ENCODE peak calls at places on chromosomes 4 and X, in ten cellular contexts. A is keratinocyte; T is Peyer's patch; K is pancreas; Y is CD4-positive, CD25-positive, alpha-beta regulatory T cell; J is heart left ventricle; L is endodermal cell; Q is PC-9; S is MG63; H is heart right ventricle. B is an unnamed sample. For H3K9me3, the result is how much of the 10 kb centered on the place peaks cover.

GRCh38 chr4:8849266-8850073 is 22.2 kb downstream of the HMX1 start:
- DNase-seq in A (no peak), T (peak), K (no peak), Y (no peak), J (peak), L (peak), Q (no peak), S (no peak), H (no peak), B (peak)

GRCh38 chr4:30802622-30803323 is 82.6 kb downstream of the PCDH7 start:
- DNase-seq in A (peak), T (no peak), K (no peak), Y (no peak), J (peak), L (no peak), Q (no peak), S (peak), H (no peak), B (no peak)

GRCh38 chrX:71291381-71291780 is 7.9 kb downstream of the NONO start:
- DNase-seq in A (no peak), T (no peak), K (no peak), Y (no peak), J (no peak), L (no peak), Q (no peak), S (no peak), H (no peak), B (no peak)

GRCh38 chr4:108636246-108636645 is 14.2 kb upstream of the OSTC start:
- DNase-seq in A (no peak), T (no peak), K (no peak), Y (no peak), J (no peak), L (no peak), Q (no peak), S (no peak), H (no peak), B (no peak)

GRCh38 chr4:184409911-184410692 is 64.2 kb downstream of the IRF2 start:
- DNase-seq in A (no peak), T (no peak), K (no peak), Y (no peak), J (no peak), L (no peak), Q (no peak), S (no peak), H (no peak), B (no peak)

GRCh38 chr4:79249879-79250503 is 75.9 kb downstream of the NAA11 start:
- DNase-seq in A (no peak), T (no peak), K (no peak), Y (no peak), J (no peak), L (no peak), Q (no peak), S (no peak), H (no peak), B (no peak)

GRCh38 chr4:24121395-24122175 is 231.7 kb upstream of the PPARGC1A start:
- DNase-seq in A (no peak), T (no peak), K (no peak), Y (no peak), J (no peak), L (peak), Q (no peak), S (no peak), H (no peak), B (no peak)

GRCh38 chrX:47283015-47283771 is 50.4 kb downstream of the USP11 start:
- DNase-seq in A (no peak), T (no peak), K (no peak), Y (no peak), J (peak), L (no peak), Q (no peak), S (peak), H (peak), B (peak)

GRCh38 chrX:108285361-108285760 is 152.9 kb downstream of the COL4A6 start:
- DNase-seq in A (no peak), T (no peak), K (no peak), Y (no peak), J (no peak), L (no peak), Q (no peak), S (no peak), H (no peak), B (no peak)

GRCh38 chr4:185068837-185069236 is 50.5 kb downstream of the HELT start:
- DNase-seq in A (no peak), T (no peak), K (no peak), Y (no peak), J (no peak), L (peak), Q (no peak), S (no peak), H (no peak), B (no peak)

GRCh38 chrX:53435997-53436396 is 1.8 kb upstream of the HSD17B10 start:
- DNase-seq in A (no peak), T (peak), K (peak), Y (peak), J (peak), L (peak), Q (peak), S (peak), H (peak), B (no peak)

GRCh38 chr4:42123071-42123644 is 29.3 kb downstream of the BEND4 start:
- DNase-seq in A (no peak), T (no peak), K (no peak), Y (no peak), J (no peak), L (no peak), Q (no peak), S (no peak), H (no peak), B (no peak)

GRCh38 chr4:8770518-8771257 is 101.0 kb downstream of the HMX1 start:
- DNase-seq in A (no peak), T (peak), K (no peak), Y (no peak), J (no peak), L (peak), Q (no peak), S (no peak), H (no peak), B (no peak)

GRCh38 chr4:74258949-74259348 is 49.3 kb upstream of the EPGN start:
- DNase-seq in A (no peak), T (no peak), K (peak), Y (no peak), J (peak), L (no peak), Q (no peak), S (peak), H (peak), B (no peak)

GRCh38 chr4:153564630-153565525 is 98.7 kb downstream of the TMEM131L start:
- DNase-seq in A (no peak), T (no peak), K (peak), Y (no peak), J (peak), L (no peak), Q (no peak), S (peak), H (no peak), B (no peak)

GRCh38 chr4:133476064-133476463 is 327.0 kb downstream of the PCDH10 start:
- DNase-seq in A (no peak), T (no peak), K (no peak), Y (no peak), J (no peak), L (no peak), Q (no peak), S (no peak), H (no peak), B (no peak)

GRCh38 chrX:82081027-82081426 is 879.1 kb downstream of the SH3BGRL start:
- DNase-seq in A (no peak), T (no peak), K (no peak), Y (no peak), J (no peak), L (peak), Q (no peak), S (no peak), H (no peak), B (no peak)

GRCh38 chr4:99180367-99181169 is 36.5 kb upstream of the ADH4 start:
- DNase-seq in A (peak), T (no peak), K (no peak), Y (no peak), J (no peak), L (no peak), Q (no peak), S (peak), H (no peak), B (no peak)

GRCh38 chr4:140153419-140153743 is 603 bp downstream of the MAML3 start:
- DNase-seq in A (no peak), T (no peak), K (no peak), Y (no peak), J (no peak), L (no peak), Q (no peak), S (no peak), H (no peak), B (no peak)

GRCh38 chr4:183411291-183411861 is 33.1 kb upstream of the CDKN2AIP start:
- DNase-seq in A (no peak), T (no peak), K (no peak), Y (no peak), J (no peak), L (no peak), Q (no peak), S (no peak), H (no peak), B (no peak)

GRCh38 chr4:74267998-74268606 is 40.2 kb upstream of the EPGN start:
- DNase-seq in A (peak), T (no peak), K (no peak), Y (no peak), J (no peak), L (no peak), Q (no peak), S (no peak), H (no peak), B (no peak)

GRCh38 chr4:84796388-84796787 is 170.1 kb downstream of the WDFY3 start:
- DNase-seq in A (no peak), T (no peak), K (no peak), Y (no peak), J (no peak), L (no peak), Q (no peak), S (no peak), H (no peak), B (no peak)

GRCh38 chr4:184424993-184425758 is 49.2 kb downstream of the IRF2 start:
- DNase-seq in A (no peak), T (no peak), K (no peak), Y (no peak), J (peak), L (no peak), Q (no peak), S (no peak), H (no peak), B (no peak)

GRCh38 chr4:57136281-57136680 is 26.1 kb upstream of the IGFBP7 start:
- DNase-seq in A (no peak), T (no peak), K (no peak), Y (no peak), J (no peak), L (no peak), Q (no peak), S (no peak), H (no peak), B (no peak)

GRCh38 chrX:22748093-22748999 is 251.4 kb upstream of the DDX53 start:
- DNase-seq in A (no peak), T (no peak), K (peak), Y (peak), J (peak), L (peak), Q (peak), S (peak), H (peak), B (peak)

GRCh38 chr4:72418458-72418857 is 150.6 kb downstream of the ADAMTS3 start:
- DNase-seq in A (no peak), T (no peak), K (no peak), Y (no peak), J (peak), L (no peak), Q (no peak), S (peak), H (peak), B (peak)

GRCh38 chr4:43337707-43338106 is 445.2 kb downstream of the GRXCR1 start:
- DNase-seq in A (no peak), T (no peak), K (no peak), Y (no peak), J (no peak), L (no peak), Q (no peak), S (no peak), H (no peak), B (no peak)

GRCh38 chr4:24533364-24533763 is 51.0 kb downstream of the DHX15 start:
- DNase-seq in A (no peak), T (no peak), K (no peak), Y (no peak), J (no peak), L (no peak), Q (no peak), S (no peak), H (no peak), B (no peak)

GRCh38 chrX:40539214-40540142 is 41.3 kb upstream of the ATP6AP2 start:
- DNase-seq in A (no peak), T (no peak), K (no peak), Y (peak), J (peak), L (peak), Q (no peak), S (peak), H (peak), B (peak)

GRCh38 chrX:111181883-111182400 is 86.0 kb downstream of the PAK3 start:
- DNase-seq in A (no peak), T (no peak), K (no peak), Y (no peak), J (no peak), L (no peak), Q (no peak), S (no peak), H (no peak), B (no peak)

GRCh38 chr4:86554641-86555040 is 39.5 kb upstream of the PTPN13 start:
- DNase-seq in A (no peak), T (no peak), K (no peak), Y (no peak), J (no peak), L (no peak), Q (no peak), S (no peak), H (no peak), B (no peak)

GRCh38 chr4:22235798-22236197 is 280.1 kb downstream of the ADGRA3 start:
- DNase-seq in A (no peak), T (no peak), K (no peak), Y (no peak), J (peak), L (no peak), Q (no peak), S (no peak), H (peak), B (no peak)

GRCh38 chr4:54066088-54066415 is 1.6 kb upstream of the CHIC2 start:
- DNase-seq in A (no peak), T (no peak), K (no peak), Y (no peak), J (no peak), L (no peak), Q (no peak), S (no peak), H (no peak), B (no peak)

GRCh38 chr4:54063737-54064316 is 578 bp downstream of the CHIC2 start:
- DNase-seq in A (no peak), T (peak), K (peak), Y (peak), J (peak), L (peak), Q (no peak), S (peak), H (peak), B (peak)

GRCh38 chr4:54066718-54067129 is 2.3 kb upstream of the CHIC2 start:
- DNase-seq in A (no peak), T (no peak), K (no peak), Y (no peak), J (peak), L (no peak), Q (no peak), S (peak), H (no peak), B (no peak)

GRCh38 chr4:54064317-54065275 is at the start of gene CHIC2:
- DNase-seq in A (no peak), T (peak), K (peak), Y (peak), J (peak), L (peak), Q (peak), S (peak), H (peak), B (peak)

GRCh38 chr4:54065282-54066087 is 1.1 kb upstream of the CHIC2 start:
- DNase-seq in A (no peak), T (no peak), K (no peak), Y (no peak), J (peak), L (no peak), Q (no peak), S (peak), H (no peak), B (no peak)
- H3K4me3 ChIP-seq in A (no peak), T (peak), K (peak), Y (peak), J (peak), L (peak), Q (peak), S (peak), H (no peak), B (no peak)

DNA sequence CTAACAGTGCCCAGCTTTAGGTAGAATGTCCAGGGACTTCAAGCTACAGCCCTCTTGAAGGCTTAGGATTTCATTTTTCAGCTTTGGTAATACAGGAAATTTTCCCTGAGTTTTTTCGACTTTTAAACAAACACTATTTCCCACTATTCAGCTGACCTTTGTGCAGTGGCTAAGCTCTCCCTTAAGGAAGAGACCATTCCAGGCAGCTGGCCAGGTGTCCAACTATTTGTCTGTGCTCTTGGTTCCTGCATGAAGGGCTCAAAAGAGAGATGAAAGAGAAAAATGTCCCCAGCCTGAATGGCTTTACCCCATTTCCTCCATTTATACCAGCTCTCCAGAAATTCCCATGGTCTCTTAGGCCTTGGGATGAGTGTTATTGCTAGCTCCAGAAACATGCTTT is 111.9 kb upstream of the KLF8 start:
- DNase-seq in A (no peak), T (no peak), K (no peak), Y (no peak), J (no peak), L (no peak), Q (no peak), S (no peak), H (no peak), B (no peak)
- H3K9me3 ChIP-seq in A (under half), T (under half), K (under half), Y (under half), J (under half), L (under half), Q (under half), S (under half), H (under half), B (under half)

GRCh38 chr4:123506311-123506685 is 109.7 kb downstream of the SPRY1 start:
- DNase-seq in A (no peak), T (no peak), K (no peak), Y (no peak), J (no peak), L (peak), Q (no peak), S (no peak), H (no peak), B (no peak)
- H3K4me3 ChIP-seq in A (no peak), T (peak), K (peak), Y (no peak), J (peak), L (peak), Q (no peak), S (peak), H (peak), B (no peak)

DNA sequence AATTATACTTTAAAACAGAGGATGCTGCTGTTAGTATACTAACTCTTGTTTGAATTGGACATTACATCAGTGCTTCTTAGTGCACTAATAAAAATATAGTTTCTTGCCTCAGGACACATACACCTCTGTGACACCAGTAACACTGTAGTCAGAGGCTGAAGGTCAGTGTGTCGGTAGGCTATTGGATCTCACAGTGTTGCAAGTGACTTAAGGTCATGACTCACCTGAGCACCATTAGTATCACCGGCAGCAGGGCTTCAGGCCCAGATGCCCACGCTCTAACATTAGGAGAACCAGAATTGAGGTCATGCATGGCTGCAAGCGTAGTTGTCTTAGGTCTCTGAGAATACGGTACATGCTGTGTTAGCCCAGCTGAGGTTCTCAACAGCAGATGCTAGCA is 15.2 kb downstream of the ETDC start:
- DNase-seq in A (no peak), T (no peak), K (no peak), Y (no peak), J (no peak), L (no peak), Q (no peak), S (no peak), H (no peak), B (no peak)
- H3K9me3 ChIP-seq in A (under half), T (under half), K (under half), Y (under half), J (under half), L (under half), Q (under half), S (under half), H (under half), B (under half)

GRCh38 chr4:75514949-75515612 is 808 bp downstream of the THAP6 start:
- DNase-seq in A (no peak), T (no peak), K (no peak), Y (peak), J (no peak), L (no peak), Q (no peak), S (no peak), H (no peak), B (no peak)

GRCh38 chr4:75511841-75512240 is 2.4 kb downstream of the RCHY1 start:
- DNase-seq in A (no peak), T (no peak), K (no peak), Y (no peak), J (no peak), L (no peak), Q (no peak), S (no peak), H (no peak), B (no peak)

GRCh38 chr4:75513529-75514130 is 573 bp downstream of the RCHY1 start:
- DNase-seq in A (no peak), T (no peak), K (no peak), Y (no peak), J (no peak), L (no peak), Q (no peak), S (no peak), H (no peak), B (no peak)

GRCh38 chr4:75514131-75514948 is at the start of the genes RCHY1 and THAP6:
- DNase-seq in A (no peak), T (peak), K (peak), Y (peak), J (peak), L (peak), Q (peak), S (peak), H (peak), B (peak)

GRCh38 chr4:75512336-75513211 is 1.6 kb downstream of the RCHY1 start:
- DNase-seq in A (no peak), T (no peak), K (no peak), Y (no peak), J (no peak), L (peak), Q (no peak), S (peak), H (no peak), B (no peak)
- H3K4me3 ChIP-seq in A (peak), T (peak), K (peak), Y (peak), J (peak), L (peak), Q (peak), S (peak), H (peak), B (no peak)

GRCh38 chr4:150117094-150117493 is 38.8 kb downstream of the DCLK2 start:
- DNase-seq in A (no peak), T (no peak), K (no peak), Y (no peak), J (peak), L (no peak), Q (no peak), S (peak), H (peak), B (no peak)
- H3K9me3 ChIP-seq in A (under half), T (under half), K (under half), Y (under half), J (under half), L (under half), Q (under half), S (under half), H (under half), B (under half)

GRCh38 chr4:152346979-152347378 is 188.9 kb downstream of the FBXW7 start:
- DNase-seq in A (no peak), T (no peak), K (no peak), Y (no peak), J (no peak), L (no peak), Q (no peak), S (no peak), H (no peak), B (no peak)

GRCh38 chr4:152352215-152352614 is 183.7 kb downstream of the FBXW7 start:
- DNase-seq in A (no peak), T (no peak), K (no peak), Y (no peak), J (no peak), L (no peak), Q (no peak), S (no peak), H (no peak), B (no peak)

GRCh38 chr4:152348670-152349069 is 187.2 kb downstream of the FBXW7 start:
- DNase-seq in A (no peak), T (no peak), K (no peak), Y (peak), J (no peak), L (no peak), Q (no peak), S (no peak), H (no peak), B (no peak)

GRCh38 chr4:152352645-152353116 is 183.2 kb downstream of the FBXW7 start:
- DNase-seq in A (peak), T (no peak), K (peak), Y (no peak), J (peak), L (peak), Q (no peak), S (peak), H (peak), B (peak)

DNA sequence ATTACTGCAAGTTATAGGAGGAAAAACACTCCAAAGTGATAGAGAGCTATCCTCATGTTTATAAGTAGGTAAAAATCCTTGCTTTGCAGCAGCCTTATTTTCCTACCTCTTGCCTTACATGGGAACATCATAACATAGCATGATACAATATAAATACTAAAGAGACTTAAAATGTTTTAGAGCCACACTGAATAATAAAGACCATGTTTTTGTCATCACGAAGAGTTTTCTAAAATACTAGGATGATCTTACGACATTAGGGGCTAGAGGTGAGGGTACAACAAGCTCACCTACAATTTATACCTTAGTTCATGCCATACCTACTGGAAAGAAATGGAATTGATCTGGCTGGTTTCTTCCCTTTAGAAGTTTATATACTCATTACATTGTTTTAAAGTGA is 184.8 kb downstream of the FBXW7 start:
- DNase-seq in A (no peak), T (no peak), K (no peak), Y (no peak), J (no peak), L (no peak), Q (no peak), S (no peak), H (no peak), B (no peak)
- H3K4me3 ChIP-seq in A (peak), T (no peak), K (no peak), Y (no peak), J (peak), L (no peak), Q (no peak), S (peak), H (no peak), B (no peak)